ENCODE peak calls at places on chromosomes 12 and 14, in seven cellular contexts. M, O, Z, A, L, J and R are unnamed samples.

GRCh38 chr12:14264316-14264715 is 101.2 kb upstream of the ATF7IP start:
- DNase-seq in M (peak; percentile 31), O (peak; percentile 22), Z (no peak), A (no peak), L (peak; percentile 66), J (no peak), R (peak; percentile 37)

GRCh38 chr12:44709166-44709565 is 166.9 kb downstream of the NELL2 start:
- DNase-seq in M (no peak), O (peak; percentile 6), Z (no peak), A (no peak), L (no peak), J (no peak), R (no peak)

GRCh38 chr12:31833541-31833840 is 104.7 kb upstream of the AMN1 start:
- DNase-seq in M (no peak), O (no peak), Z (no peak), A (no peak), L (no peak), J (no peak), R (no peak)

GRCh38 chr14:23569443-23570151 is 2.0 kb upstream of the AP1G2 start:
- DNase-seq in M (no peak), O (no peak), Z (no peak), A (peak; percentile 81), L (no peak), J (no peak), R (peak; percentile 90)

GRCh38 chr12:120209851-120210250 is 8.9 kb upstream of the RPLP0 start:
- DNase-seq in M (no peak), O (no peak), Z (no peak), A (no peak), L (peak; percentile 8), J (no peak), R (no peak)

GRCh38 chr12:98894412-98895085 is 249.5 kb downstream of the APAF1 start:
- DNase-seq in M (no peak), O (no peak), Z (no peak), A (peak; percentile 61), L (no peak), J (no peak), R (peak; percentile 49)

GRCh38 chr12:124027753-124028559 is 54.9 kb downstream of the ZNF664 start:
- DNase-seq in M (no peak), O (no peak), Z (no peak), A (peak; percentile 26), L (no peak), J (no peak), R (no peak)

GRCh38 chr14:61350871-61351270 is 29.5 kb downstream of the PRKCH start:
- DNase-seq in M (no peak), O (no peak), Z (no peak), A (no peak), L (no peak), J (no peak), R (no peak)

GRCh38 chr14:31505411-31505810 is 17.6 kb upstream of the GPR33 start:
- DNase-seq in M (peak; percentile 61), O (peak; percentile 13), Z (no peak), A (no peak), L (peak; percentile 69), J (no peak), R (no peak)

GRCh38 chr14:90784621-90785270 is 31.5 kb downstream of the TTC7B start:
- DNase-seq in M (no peak), O (no peak), Z (no peak), A (no peak), L (no peak), J (no peak), R (no peak)

GRCh38 chr12:14010989-14011388 is 29.6 kb upstream of the GRIN2B start:
- DNase-seq in M (no peak), O (no peak), Z (no peak), A (no peak), L (no peak), J (no peak), R (no peak)

GRCh38 chr12:54033980-54034783 is 1.3 kb downstream of the HOXC5 start:
- DNase-seq in M (no peak), O (peak; percentile 45), Z (no peak), A (no peak), L (peak; percentile 41), J (no peak), R (no peak)

GRCh38 chr14:76541594-76542219 is 165.8 kb downstream of the ESRRB start:
- DNase-seq in M (no peak), O (no peak), Z (no peak), A (no peak), L (no peak), J (no peak), R (no peak)

GRCh38 chr12:42919691-42920090 is 330.1 kb upstream of the PRICKLE1 start:
- DNase-seq in M (no peak), O (no peak), Z (no peak), A (no peak), L (no peak), J (no peak), R (no peak)

GRCh38 chr14:96297999-96298398 is 42.0 kb downstream of the BDKRB1 start:
- DNase-seq in M (no peak), O (no peak), Z (no peak), A (no peak), L (no peak), J (no peak), R (no peak)

GRCh38 chr14:20345366-20345765 is 1.9 kb downstream of the PARP2 start:
- DNase-seq in M (no peak), O (no peak), Z (no peak), A (no peak), L (no peak), J (no peak), R (no peak)

GRCh38 chr14:75422169-75422568 is 5.7 kb upstream of the JDP2 start:
- DNase-seq in M (peak; percentile 92), O (peak; percentile 60), Z (no peak), A (no peak), L (peak; percentile 24), J (no peak), R (no peak)

GRCh38 chr14:78576437-78577166 is 406.4 kb downstream of the NRXN3 start:
- DNase-seq in M (no peak), O (no peak), Z (no peak), A (no peak), L (no peak), J (no peak), R (no peak)

GRCh38 chr12:56221233-56221756 is 427 bp downstream of the RNF41 start:
- DNase-seq in M (peak; percentile 73), O (peak; percentile 82), Z (peak; percentile 65), A (peak; percentile 64), L (peak; percentile 67), J (no peak), R (peak; percentile 87)

GRCh38 chr12:20520572-20520971 is 152.2 kb downstream of the PDE3A start:
- DNase-seq in M (no peak), O (no peak), Z (no peak), A (no peak), L (no peak), J (no peak), R (no peak)

GRCh38 chr12:95755236-95755865 is 35.2 kb downstream of the NTN4 start:
- DNase-seq in M (no peak), O (no peak), Z (no peak), A (no peak), L (no peak), J (no peak), R (peak; percentile 58)

DNA sequence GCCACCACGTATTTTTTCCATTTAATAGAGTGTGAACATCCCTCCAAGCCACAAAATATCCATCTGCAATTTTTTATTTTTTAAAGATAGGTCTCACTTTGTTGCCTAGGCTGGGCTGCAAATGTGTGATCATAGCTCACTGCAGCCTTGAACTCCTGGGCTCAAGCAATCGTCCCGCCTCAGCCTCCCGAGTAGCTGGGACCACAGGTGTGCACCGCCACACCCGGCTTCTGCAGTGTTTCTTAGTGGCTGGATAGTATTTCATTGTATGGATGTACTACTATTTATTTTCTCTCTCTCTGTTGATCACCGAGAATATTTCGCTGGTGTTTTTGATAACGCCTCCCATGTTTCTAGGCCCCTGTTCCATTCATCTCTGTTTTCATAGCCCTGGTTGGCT is 17.5 kb downstream of the MLXIP start:
- DNase-seq in M (no peak), O (no peak), Z (no peak), A (no peak), L (peak; percentile 12), J (no peak), R (no peak)
- H3K4me1 ChIP-seq in M (peaks cover 47% of the 10 kb centered on the region), O (peaks cover 58% of the 10 kb centered on the region), Z (peaks cover 14% of the 10 kb centered on the region), A (peaks cover 3% of the 10 kb centered on the region), L (peaks cover 23% of the 10 kb centered on the region), J (no peaks in the 10 kb centered on the region), R (peaks cover 12% of the 10 kb centered on the region)

DNA sequence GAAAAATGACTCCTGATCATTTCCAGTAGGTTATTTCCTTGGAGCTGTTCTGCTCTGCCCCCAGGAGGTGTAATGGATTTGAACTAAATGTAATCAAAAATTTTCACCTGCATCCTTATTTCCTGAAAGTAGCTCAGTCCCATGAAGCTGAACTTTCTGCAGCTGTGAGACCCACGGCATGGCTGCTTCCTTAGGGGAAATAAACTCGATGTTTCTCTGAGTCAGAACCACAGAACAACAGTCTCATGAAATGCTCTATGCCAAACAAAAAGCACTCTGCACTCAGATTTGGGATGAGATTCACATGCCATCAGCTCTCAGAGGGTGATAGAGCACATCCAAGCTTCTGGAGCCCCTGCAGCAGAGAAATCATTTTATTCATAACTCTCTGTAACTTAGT is 224.1 kb upstream of the PLEKHG7 start:
- DNase-seq in M (no peak), O (no peak), Z (no peak), A (no peak), L (no peak), J (no peak), R (no peak)
- H3K4ac ChIP-seq in M (no peak overlapping the region), O (no peak overlapping the region), Z (no peak overlapping the region), A (no peak overlapping the region), L (no peak overlapping the region), J (no peak overlapping the region), R (no peak overlapping the region)

GRCh38 chr12:128803788-128804187 is 20.0 kb downstream of the SLC15A4 start:
- DNase-seq in M (no peak), O (no peak), Z (no peak), A (no peak), L (no peak), J (no peak), R (no peak)
- H3K4me1 ChIP-seq in M (peaks cover 9% of the 10 kb centered on the region), O (peaks cover 20% of the 10 kb centered on the region), Z (no peaks in the 10 kb centered on the region), A (no peaks in the 10 kb centered on the region), L (no peaks in the 10 kb centered on the region), J (no peaks in the 10 kb centered on the region), R (no peaks in the 10 kb centered on the region)

GRCh38 chr12:131835616-131836171 is 7.5 kb downstream of the MMP17 start:
- DNase-seq in M (no peak), O (no peak), Z (no peak), A (no peak), L (no peak), J (no peak), R (no peak)
- H3K4ac ChIP-seq in M (no peak overlapping the region), O (no peak overlapping the region), Z (no peak overlapping the region), A (no peak overlapping the region), L (no peak overlapping the region), J (no peak overlapping the region), R (no peak overlapping the region)

DNA sequence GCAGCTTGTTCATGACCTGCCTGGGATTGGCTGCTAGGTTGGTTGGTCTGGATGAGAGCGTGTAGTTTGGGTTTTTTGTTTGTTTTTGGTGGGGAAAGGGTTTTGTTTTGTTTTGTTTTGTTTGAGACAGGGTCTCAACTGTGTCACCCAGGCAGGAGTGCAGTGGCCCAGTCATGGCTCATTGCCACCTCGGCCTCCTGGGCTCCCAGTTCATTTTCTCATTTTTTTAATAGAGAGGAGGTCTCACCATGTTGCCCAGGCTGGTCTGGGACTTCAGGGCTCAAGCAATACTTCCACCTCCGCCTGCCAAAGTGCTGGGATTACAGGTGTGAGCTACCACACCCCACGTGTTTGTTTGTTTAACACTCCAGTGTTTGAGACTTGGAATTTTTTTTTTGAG is 3.8 kb downstream of the DYNC1H1 start:
- DNase-seq in M (no peak), O (no peak), Z (no peak), A (no peak), L (no peak), J (no peak), R (no peak)
- H3K4me1 ChIP-seq in M (peaks cover 2% of the 10 kb centered on the region), O (peaks cover 30% of the 10 kb centered on the region), Z (no peaks in the 10 kb centered on the region), A (no peaks in the 10 kb centered on the region), L (peaks cover 5% of the 10 kb centered on the region), J (no peaks in the 10 kb centered on the region), R (no peaks in the 10 kb centered on the region)